ENCODE peak calls at places on chromosomes 16 and 17, in four cellular contexts. W, V, O and P are unnamed samples.

GRCh38 chr17:69999253-69999652 is 75.8 kb upstream of the KCNJ16 start:
- DNase-seq in W (no peak), V (no peak), O (no peak), P (no peak)

GRCh38 chr17:4897198-4897657 is 2.1 kb upstream of the C17orf107 start:
- DNase-seq in W (no peak), V (no peak), O (no peak), P (no peak)

GRCh38 chr17:78873519-78874340 is 29.3 kb downstream of the CEP295NL start:
- DNase-seq in W (no peak), V (no peak), O (peak; percentile 76), P (no peak)

GRCh38 chr17:59428896-59429460 is 97.5 kb downstream of the YPEL2 start:
- DNase-seq in W (no peak), V (no peak), O (no peak), P (no peak)

GRCh38 chr16:70796301-70796700 is 4.7 kb downstream of the VAC14 start:
- DNase-seq in W (no peak), V (no peak), O (no peak), P (no peak)

GRCh38 chr16:30715777-30716445 is 16.9 kb downstream of the SRCAP start:
- DNase-seq in W (no peak), V (no peak), O (no peak), P (no peak)

GRCh38 chr17:40457369-40457768 is 14.1 kb downstream of the IGFBP4 start:
- DNase-seq in W (no peak), V (no peak), O (no peak), P (no peak)

GRCh38 chr16:57128787-57129389 is 36.5 kb downstream of the CPNE2 start:
- DNase-seq in W (no peak), V (no peak), O (no peak), P (peak; percentile 17)

GRCh38 chr16:59573528-59574271 is 839.6 kb upstream of the GOT2 start:
- DNase-seq in W (no peak), V (no peak), O (no peak), P (no peak)

GRCh38 chr17:27384261-27384701 is 72.0 kb upstream of the KSR1 start:
- DNase-seq in W (no peak), V (no peak), O (peak; percentile 34), P (no peak)

GRCh38 chr17:27339836-27340550 is 46.1 kb downstream of the WSB1 start:
- DNase-seq in W (no peak), V (no peak), O (no peak), P (no peak)